ENCODE peak calls at places on chromosomes 5 and 9, in seven cellular contexts. One of them, this sample, is unnamed.

GRCh38 chr5:92944903-92945629 is 636.0 kb downstream of the NR2F1-AS1 start:
- DNase-seq in NCI-H774: no peak
- DNase-seq in H54: no peak
- DNase-seq in hepatocyte: no peak
- DNase-seq in SW 1271: no peak
- DNase-seq in adrenal gland: no peak
- DNase-seq in activated T-cell treated with anti-CD3 and anti-CD28 coated beads for 24 hours: no peak
- DNase-seq in this sample: no peak

GRCh38 chr5:127564002-127564769 is 46.7 kb downstream of the PRRC1 start:
- DNase-seq in NCI-H774: peak
- DNase-seq in H54: no peak
- DNase-seq in hepatocyte: peak
- DNase-seq in SW 1271: no peak
- DNase-seq in adrenal gland: peak
- DNase-seq in activated T-cell treated with anti-CD3 and anti-CD28 coated beads for 24 hours: peak
- DNase-seq in this sample: no peak

GRCh38 chr5:172721455-172722308 is 49.3 kb downstream of the DUSP1 start:
- DNase-seq in NCI-H774: no peak
- DNase-seq in H54: no peak
- DNase-seq in hepatocyte: no peak
- DNase-seq in SW 1271: no peak
- DNase-seq in adrenal gland: peak
- DNase-seq in activated T-cell treated with anti-CD3 and anti-CD28 coated beads for 24 hours: no peak
- DNase-seq in this sample: no peak

GRCh38 chr9:90365646-90366045 is 277.0 kb downstream of the DIRAS2 start:
- DNase-seq in NCI-H774: peak
- DNase-seq in H54: no peak
- DNase-seq in hepatocyte: no peak
- DNase-seq in SW 1271: no peak
- DNase-seq in adrenal gland: no peak
- DNase-seq in activated T-cell treated with anti-CD3 and anti-CD28 coated beads for 24 hours: no peak
- DNase-seq in this sample: no peak

GRCh38 chr5:178394074-178394473 is 161.5 kb upstream of the PHYKPL start:
- DNase-seq in NCI-H774: no peak
- DNase-seq in H54: no peak
- DNase-seq in hepatocyte: no peak
- DNase-seq in SW 1271: no peak
- DNase-seq in adrenal gland: no peak
- DNase-seq in activated T-cell treated with anti-CD3 and anti-CD28 coated beads for 24 hours: no peak
- DNase-seq in this sample: no peak

GRCh38 chr5:131536849-131537448 is 98.1 kb downstream of the RAPGEF6 start:
- DNase-seq in NCI-H774: no peak
- DNase-seq in H54: no peak
- DNase-seq in hepatocyte: no peak
- DNase-seq in SW 1271: no peak
- DNase-seq in adrenal gland: no peak
- DNase-seq in activated T-cell treated with anti-CD3 and anti-CD28 coated beads for 24 hours: no peak
- DNase-seq in this sample: no peak

GRCh38 chr9:88870627-88871026 is 120.6 kb upstream of the S1PR3 start:
- DNase-seq in NCI-H774: no peak
- DNase-seq in H54: no peak
- DNase-seq in hepatocyte: no peak
- DNase-seq in SW 1271: no peak
- DNase-seq in adrenal gland: no peak
- DNase-seq in activated T-cell treated with anti-CD3 and anti-CD28 coated beads for 24 hours: no peak
- DNase-seq in this sample: no peak

GRCh38 chr5:179228341-179229121 is 116.7 kb downstream of the ADAMTS2 start:
- DNase-seq in NCI-H774: no peak
- DNase-seq in H54: no peak
- DNase-seq in hepatocyte: no peak
- DNase-seq in SW 1271: no peak
- DNase-seq in adrenal gland: no peak
- DNase-seq in activated T-cell treated with anti-CD3 and anti-CD28 coated beads for 24 hours: no peak
- DNase-seq in this sample: peak

GRCh38 chr9:137087409-137087925 is 682 bp downstream of the MAN1B1 start:
- DNase-seq in NCI-H774: no peak
- DNase-seq in H54: no peak
- DNase-seq in hepatocyte: no peak
- DNase-seq in SW 1271: no peak
- DNase-seq in adrenal gland: no peak
- DNase-seq in activated T-cell treated with anti-CD3 and anti-CD28 coated beads for 24 hours: no peak
- DNase-seq in this sample: no peak

GRCh38 chr5:156722358-156722757 is 127.7 kb upstream of the PPP1R2B start:
- DNase-seq in NCI-H774: no peak
- DNase-seq in H54: no peak
- DNase-seq in hepatocyte: no peak
- DNase-seq in SW 1271: no peak
- DNase-seq in adrenal gland: no peak
- DNase-seq in activated T-cell treated with anti-CD3 and anti-CD28 coated beads for 24 hours: no peak
- DNase-seq in this sample: no peak

GRCh38 chr9:82970359-82970758 is 92.6 kb downstream of the RASEF start:
- DNase-seq in NCI-H774: no peak
- DNase-seq in H54: no peak
- DNase-seq in hepatocyte: no peak
- DNase-seq in SW 1271: no peak
- DNase-seq in adrenal gland: no peak
- DNase-seq in activated T-cell treated with anti-CD3 and anti-CD28 coated beads for 24 hours: no peak
- DNase-seq in this sample: no peak

GRCh38 chr5:39256472-39256871 is 37.1 kb upstream of the FYB1 start:
- DNase-seq in NCI-H774: no peak
- DNase-seq in H54: peak
- DNase-seq in hepatocyte: no peak
- DNase-seq in SW 1271: no peak
- DNase-seq in adrenal gland: no peak
- DNase-seq in activated T-cell treated with anti-CD3 and anti-CD28 coated beads for 24 hours: no peak
- DNase-seq in this sample: no peak

GRCh38 chr5:145979270-145980223 is 43.2 kb downstream of the SH3RF2 start:
- DNase-seq in NCI-H774: no peak
- DNase-seq in H54: no peak
- DNase-seq in hepatocyte: peak
- DNase-seq in SW 1271: no peak
- DNase-seq in adrenal gland: no peak
- DNase-seq in activated T-cell treated with anti-CD3 and anti-CD28 coated beads for 24 hours: no peak
- DNase-seq in this sample: no peak

GRCh38 chr5:96880402-96881164 is 4.3 kb downstream of the ERAP2 start:
- DNase-seq in NCI-H774: no peak
- DNase-seq in H54: no peak
- DNase-seq in hepatocyte: no peak
- DNase-seq in SW 1271: peak
- DNase-seq in adrenal gland: no peak
- DNase-seq in activated T-cell treated with anti-CD3 and anti-CD28 coated beads for 24 hours: no peak
- DNase-seq in this sample: no peak

GRCh38 chr9:91163773-91164471 is 197.8 kb downstream of the AUH start:
- DNase-seq in NCI-H774: no peak
- DNase-seq in H54: no peak
- DNase-seq in hepatocyte: no peak
- DNase-seq in SW 1271: no peak
- DNase-seq in adrenal gland: no peak
- DNase-seq in activated T-cell treated with anti-CD3 and anti-CD28 coated beads for 24 hours: no peak
- DNase-seq in this sample: no peak

GRCh38 chr5:169944115-169944514 is 36.2 kb downstream of the INSYN2B start:
- DNase-seq in NCI-H774: no peak
- DNase-seq in H54: no peak
- DNase-seq in hepatocyte: no peak
- DNase-seq in SW 1271: no peak
- DNase-seq in adrenal gland: no peak
- DNase-seq in activated T-cell treated with anti-CD3 and anti-CD28 coated beads for 24 hours: no peak
- DNase-seq in this sample: no peak

GRCh38 chr9:87524061-87524460 is 26.4 kb downstream of the DAPK1 start:
- DNase-seq in NCI-H774: no peak
- DNase-seq in H54: no peak
- DNase-seq in hepatocyte: no peak
- DNase-seq in SW 1271: no peak
- DNase-seq in adrenal gland: no peak
- DNase-seq in activated T-cell treated with anti-CD3 and anti-CD28 coated beads for 24 hours: no peak
- DNase-seq in this sample: no peak

GRCh38 chr5:135010502-135011354 is 23.3 kb downstream of the PITX1 start:
- DNase-seq in NCI-H774: no peak
- DNase-seq in H54: no peak
- DNase-seq in hepatocyte: no peak
- DNase-seq in SW 1271: no peak
- DNase-seq in adrenal gland: no peak
- DNase-seq in activated T-cell treated with anti-CD3 and anti-CD28 coated beads for 24 hours: no peak
- DNase-seq in this sample: no peak

GRCh38 chr9:36358486-36358885 is 41.6 kb downstream of the RNF38 start:
- DNase-seq in NCI-H774: no peak
- DNase-seq in H54: no peak
- DNase-seq in hepatocyte: no peak
- DNase-seq in SW 1271: no peak
- DNase-seq in adrenal gland: no peak
- DNase-seq in activated T-cell treated with anti-CD3 and anti-CD28 coated beads for 24 hours: no peak
- DNase-seq in this sample: no peak

GRCh38 chr9:91312717-91313325 is 48.9 kb downstream of the AUH start:
- DNase-seq in NCI-H774: no peak
- DNase-seq in H54: no peak
- DNase-seq in hepatocyte: no peak
- DNase-seq in SW 1271: no peak
- DNase-seq in adrenal gland: no peak
- DNase-seq in activated T-cell treated with anti-CD3 and anti-CD28 coated beads for 24 hours: no peak
- DNase-seq in this sample: no peak

GRCh38 chr9:120443489-120443888 is 136.5 kb downstream of the CDK5RAP2 start:
- DNase-seq in NCI-H774: no peak
- DNase-seq in H54: no peak
- DNase-seq in hepatocyte: no peak
- DNase-seq in SW 1271: no peak
- DNase-seq in adrenal gland: no peak
- DNase-seq in activated T-cell treated with anti-CD3 and anti-CD28 coated beads for 24 hours: no peak
- DNase-seq in this sample: no peak

GRCh38 chr9:134205636-134206316 is 41.4 kb upstream of the RNU6ATAC start:
- DNase-seq in NCI-H774: peak
- DNase-seq in H54: no peak
- DNase-seq in hepatocyte: no peak
- DNase-seq in SW 1271: no peak
- DNase-seq in adrenal gland: peak
- DNase-seq in activated T-cell treated with anti-CD3 and anti-CD28 coated beads for 24 hours: no peak
- DNase-seq in this sample: no peak

GRCh38 chr9:33813712-33814641 is 3.0 kb upstream of the UBE2R2 start:
- DNase-seq in NCI-H774: no peak
- DNase-seq in H54: peak
- DNase-seq in hepatocyte: peak
- DNase-seq in SW 1271: peak
- DNase-seq in adrenal gland: no peak
- DNase-seq in activated T-cell treated with anti-CD3 and anti-CD28 coated beads for 24 hours: no peak
- DNase-seq in this sample: no peak

GRCh38 chr9:78406933-78407332 is 110.0 kb downstream of the PSAT1 start:
- DNase-seq in NCI-H774: no peak
- DNase-seq in H54: no peak
- DNase-seq in hepatocyte: peak
- DNase-seq in SW 1271: no peak
- DNase-seq in adrenal gland: peak
- DNase-seq in activated T-cell treated with anti-CD3 and anti-CD28 coated beads for 24 hours: no peak
- DNase-seq in this sample: no peak

GRCh38 chr5:62306494-62307363 is 723 bp downstream of the KIF2A start:
- DNase-seq in NCI-H774: no peak
- DNase-seq in H54: peak
- DNase-seq in hepatocyte: peak
- DNase-seq in SW 1271: no peak
- DNase-seq in adrenal gland: peak
- DNase-seq in activated T-cell treated with anti-CD3 and anti-CD28 coated beads for 24 hours: peak
- DNase-seq in this sample: peak

GRCh38 chr9:88593537-88594185 is 58.7 kb downstream of the NXNL2 start:
- DNase-seq in NCI-H774: no peak
- DNase-seq in H54: no peak
- DNase-seq in hepatocyte: peak
- DNase-seq in SW 1271: peak
- DNase-seq in adrenal gland: peak
- DNase-seq in activated T-cell treated with anti-CD3 and anti-CD28 coated beads for 24 hours: peak
- DNase-seq in this sample: peak

This sample was measured in activated effector memory CD4-positive, alpha-beta T cell treated with anti-CD3 and anti-CD28 coated beads, Interleukin-2, amount 50 U/mL, for 16 hours.